ENCODE peak calls at places on chromosomes 3 and 15, in four cellular contexts. R is upper lobe of left lung, T is sigmoid colon, U is prostate gland. X is an unnamed sample.

GRCh38 chr15:35750051-35750450 is 204.1 kb upstream of the DPH6 start:
- DNase-seq in U (no peak), T (no peak), R (no peak), X (no peak)

GRCh38 chr3:102124301-102125158 is 275.2 kb downstream of the NFKBIZ start:
- DNase-seq in T (no peak), R (no peak), U (no peak), X (no peak)

GRCh38 chr15:64356443-64357040 is 569 bp upstream of the CSNK1G1 start:
- DNase-seq in T (no peak), R (no peak), U (no peak), X (no peak)

GRCh38 chr3:36155515-36155914 is 224.8 kb upstream of the STAC start:
- DNase-seq in T (no peak), R (no peak), U (no peak), X (no peak)

GRCh38 chr3:72352176-72352575 is 496.1 kb downstream of the SHQ1 start:
- DNase-seq in T (no peak), U (no peak), R (no peak), X (no peak)

GRCh38 chr15:57158589-57158988 is 217.7 kb upstream of the CGNL1 start:
- DNase-seq in U (no peak), R (no peak), T (no peak), X (no peak)

GRCh38 chr3:32842987-32843386 is 25.2 kb downstream of the TRIM71 start:
- DNase-seq in T (no peak), U (no peak), R (no peak), X (no peak)

GRCh38 chr3:115659861-115660260 is 36.6 kb downstream of the GAP43 start:
- DNase-seq in T (no peak), U (no peak), R (no peak), X (no peak)

GRCh38 chr15:55914446-55914845 is 79.0 kb downstream of the NEDD4 start:
- DNase-seq in R (no peak), T (no peak), U (no peak), X (no peak)

GRCh38 chr15:57604502-57604901 is 12.8 kb downstream of the MYZAP start:
- DNase-seq in T (no peak), U (peak; percentile 31), R (no peak), X (no peak)

GRCh38 chr15:31305375-31305774 is 21.3 kb upstream of the KLF13 start:
- DNase-seq in U (no peak), T (no peak), R (no peak), X (no peak)

GRCh38 chr15:101176625-101177024 is 75.2 kb downstream of the CHSY1 start:
- DNase-seq in R (peak; percentile 40), U (no peak), T (no peak), X (no peak)

GRCh38 chr3:144463916-144464315 is 492.3 kb downstream of the DIPK2A start:
- DNase-seq in R (no peak), U (no peak), T (no peak), X (no peak)

GRCh38 chr3:172461530-172462138 is 13.4 kb upstream of the GHSR start:
- DNase-seq in U (no peak), R (no peak), T (no peak), X (no peak)

GRCh38 chr3:66502267-66502874 is 1.5 kb upstream of the LRIG1 start:
- DNase-seq in T (no peak), R (no peak), U (no peak), X (no peak)

GRCh38 chr15:22887157-22887951 is 48.9 kb downstream of the NIPA2 start:
- DNase-seq in U (no peak), T (no peak), R (no peak), X (no peak)

GRCh38 chr3:16897254-16897926 is 12.6 kb downstream of the PLCL2 start:
- DNase-seq in R (no peak), T (no peak), U (no peak), X (no peak)

GRCh38 chr15:29805043-29805707 is 17.1 kb downstream of the TJP1 start:
- DNase-seq in R (no peak), U (peak; percentile 68), T (no peak), X (no peak)

GRCh38 chr3:69079269-69080159 is 651 bp downstream of the UBA3 start:
- DNase-seq in U (no peak), T (no peak), R (no peak), X (no peak)

GRCh38 chr3:11566916-11567315 is 76.8 kb downstream of the VGLL4 start:
- DNase-seq in R (no peak), T (no peak), U (no peak), X (peak; percentile 83)
- TF ChIP-seq CTCF in R (no peak), T (no peak), U (no peak), X (no peak)

GRCh38 chr15:60563539-60564404 is 84.8 kb upstream of the ICE2 start:
- DNase-seq in R (no peak), T (no peak), U (no peak), X (no peak)
- TF ChIP-seq POLR2AphosphoS5 in R (no peak), T (no peak), U (no peak), X (no peak)

GRCh38 chr3:106862067-106862466 is 515.2 kb upstream of the CCDC54 start:
- DNase-seq in T (no peak), R (no peak), U (no peak), X (no peak)
- TF ChIP-seq CTCF in T (no peak), R (no peak), U (no peak), X (no peak)

GRCh38 chr3:25428003-25428861 is at the start of gene RARB:
- DNase-seq in R (peak; percentile 66), T (peak; percentile 92), U (peak; percentile 79), X (no peak)
- TF ChIP-seq POLR2AphosphoS5 in R (peak; percentile 88), T (peak; percentile 98), U (peak; percentile 95), X (peak; percentile 83)

GRCh38 chr3:167941234-167941995 is 154.3 kb downstream of the GOLIM4 start:
- DNase-seq in T (peak; percentile 69), R (peak; percentile 52), U (no peak), X (no peak)
- TF ChIP-seq CTCF in T (no peak), R (no peak), U (no peak), X (no peak)

GRCh38 chr3:149969110-149969944 is 1.4 kb downstream of the PFN2 start:
- DNase-seq in T (peak; percentile 74), U (peak; percentile 41), R (peak; percentile 32), X (no peak)
- TF ChIP-seq POLR2AphosphoS5 in T (no peak), U (peak; percentile 25), R (no peak), X (no peak)

DNA sequence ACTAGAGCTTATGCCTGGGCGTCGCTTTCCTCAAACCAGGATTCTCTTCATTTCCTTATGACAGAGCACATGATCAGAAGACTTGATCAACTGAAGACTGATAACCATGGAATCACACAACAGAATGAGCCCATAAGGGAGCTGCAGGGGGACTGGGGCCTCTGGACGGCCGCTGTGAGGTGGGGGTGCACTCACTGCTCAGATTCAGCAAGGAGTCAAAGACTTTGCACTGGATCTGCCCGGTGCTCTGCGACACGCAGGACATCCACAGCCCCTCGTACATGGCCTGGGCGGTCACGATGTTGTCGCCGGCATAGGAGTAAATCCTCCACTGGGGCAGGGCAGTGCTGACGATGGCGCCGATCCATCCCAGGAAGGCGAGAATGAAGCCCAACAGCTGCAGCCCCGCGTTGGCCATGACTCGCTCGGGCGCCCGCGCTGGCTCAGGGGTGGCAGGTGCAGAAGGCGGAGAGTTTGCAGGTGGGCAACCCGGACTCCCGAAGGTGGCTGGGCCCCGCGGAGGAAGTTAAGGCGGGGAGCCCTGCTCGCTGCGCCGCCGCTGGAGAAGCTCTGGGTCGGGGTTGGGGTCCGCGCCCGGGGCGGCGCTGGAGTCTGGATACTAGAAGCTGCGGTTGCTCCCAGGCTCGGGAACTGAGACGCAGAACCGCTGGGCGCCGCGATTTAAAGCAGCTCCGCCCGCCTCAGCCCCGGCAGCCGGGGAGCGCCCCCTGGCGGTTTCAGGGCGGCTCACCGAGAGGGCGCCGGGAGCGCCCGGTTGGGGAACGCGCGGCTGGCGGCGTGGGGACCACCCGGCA is at the start of gene CLDN1:
- DNase-seq in U (peak; percentile 82), R (peak; percentile 84), T (peak; percentile 88), X (no peak)
- TF ChIP-seq CTCF in U (peak; percentile 95), R (peak; percentile 91), T (peak; percentile 84), X (peak; percentile 54)

DNA sequence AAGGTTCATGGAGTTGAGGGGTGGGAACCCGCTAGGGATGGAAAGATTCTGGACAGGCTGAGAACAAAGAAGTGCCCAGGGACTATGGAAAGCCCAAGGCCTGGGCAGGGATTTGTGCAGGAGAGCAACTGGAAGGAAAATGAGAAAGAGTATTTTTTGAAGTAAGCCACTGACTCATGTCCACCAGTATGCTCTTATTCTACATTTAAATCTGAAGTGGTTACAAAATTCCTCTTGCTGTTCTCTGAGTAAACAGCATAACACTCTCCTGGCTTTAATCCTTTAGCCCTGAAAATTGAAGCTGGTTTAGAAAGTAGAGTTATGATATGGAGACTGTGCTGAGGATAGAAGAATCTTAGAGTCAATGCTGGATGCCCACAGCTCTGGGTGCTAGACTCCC is 165.2 kb downstream of the ISL2 start:
- DNase-seq in T (no peak), U (no peak), R (no peak), X (no peak)
- TF ChIP-seq POLR2AphosphoS5 in T (no peak), U (no peak), R (no peak), X (no peak)

DNA sequence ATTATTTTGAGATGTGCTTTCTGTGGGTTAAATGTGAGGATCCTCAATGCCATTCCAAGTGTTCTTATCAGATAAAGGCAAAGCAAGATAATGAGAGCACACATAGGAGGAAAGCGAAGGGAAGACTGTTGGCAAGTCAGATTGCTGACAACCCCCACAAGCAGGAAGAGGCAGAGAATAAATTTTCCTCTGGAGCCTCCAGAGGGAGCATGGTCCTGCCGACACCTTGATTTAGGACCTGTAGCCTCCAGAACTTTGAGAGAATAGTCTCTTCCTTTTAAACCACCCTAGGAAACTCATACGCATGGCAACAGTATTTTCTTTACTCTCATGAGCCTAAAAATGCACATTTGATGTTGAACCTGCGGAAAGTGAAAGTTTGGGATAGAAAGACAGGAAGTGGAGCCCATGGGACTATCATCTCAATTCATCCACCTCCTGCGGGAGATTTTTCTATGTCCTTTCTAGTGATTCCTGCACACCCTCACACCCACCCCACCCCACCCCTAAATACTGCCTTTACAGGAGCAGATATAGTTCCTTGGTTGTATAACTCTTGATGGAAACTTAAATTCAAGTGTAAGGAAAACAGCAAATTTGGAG is 116.7 kb upstream of the LPP start:
- DNase-seq in U (no peak), R (peak; percentile 37), T (no peak), X (no peak)
- TF ChIP-seq CTCF in U (peak; percentile 35), R (peak; percentile 33), T (peak; percentile 54), X (no peak)

X was measured in vagina.